ENCODE peak calls at places on chromosome 13, in six cellular contexts. O, Y, Q, S, K and F are unnamed samples.
A peak's percentile ranks its signal among the peaks of the same experiment; 100 is the strongest.

GRCh38 chr13:107421028-107421427 is 794.3 kb downstream of the LIG4 start:
- DNase-seq in O (no peak), Y (no peak), Q (no peak), S (no peak), K (peak; percentile 71), F (no peak)

GRCh38 chr13:20713014-20713376 is 9.5 kb downstream of the IL17D start:
- DNase-seq in O (no peak), Y (no peak), Q (no peak), S (no peak), K (no peak), F (no peak)

GRCh38 chr13:51518847-51519246 is 65.4 kb upstream of the WDFY2 start:
- DNase-seq in O (no peak), Y (no peak), Q (no peak), S (no peak), K (peak; percentile 44), F (peak; percentile 55)

GRCh38 chr13:98647121-98647520 is 70.2 kb upstream of the STK24 start:
- DNase-seq in O (no peak), Y (no peak), Q (no peak), S (no peak), K (no peak), F (no peak)

GRCh38 chr13:76622336-76623045 is 263.7 kb downstream of the KCTD12 start:
- DNase-seq in O (no peak), Y (no peak), Q (no peak), S (no peak), K (no peak), F (no peak)

GRCh38 chr13:66640231-66640630 is 589.9 kb downstream of the PCDH9 start:
- DNase-seq in O (no peak), Y (no peak), Q (no peak), S (no peak), K (no peak), F (no peak)

GRCh38 chr13:46126552-46127171 is 21.8 kb upstream of the CPB2 start:
- DNase-seq in O (peak; percentile 64), Y (peak; percentile 60), Q (no peak), S (peak; percentile 75), K (peak; percentile 49), F (peak; percentile 65)

GRCh38 chr13:106295971-106296370 is 239.5 kb downstream of the EFNB2 start:
- DNase-seq in O (no peak), Y (no peak), Q (no peak), S (no peak), K (no peak), F (no peak)

GRCh38 chr13:75258159-75258782 is 223.7 kb downstream of the TBC1D4 start:
- DNase-seq in O (no peak), Y (no peak), Q (no peak), S (no peak), K (peak; percentile 41), F (peak; percentile 49)

GRCh38 chr13:48816696-48817095 is 159.0 kb upstream of the FNDC3A start:
- DNase-seq in O (no peak), Y (no peak), Q (no peak), S (no peak), K (no peak), F (no peak)

GRCh38 chr13:113935523-113935922 is 38.4 kb downstream of the C13orf46 start:
- DNase-seq in O (no peak), Y (no peak), Q (no peak), S (no peak), K (no peak), F (no peak)

GRCh38 chr13:70098669-70099068 is 9.0 kb upstream of the ATXN8OS start:
- DNase-seq in O (no peak), Y (no peak), Q (no peak), S (no peak), K (no peak), F (no peak)

GRCh38 chr13:95509521-95510315 is 42.8 kb upstream of the CLDN10 start:
- DNase-seq in O (no peak), Y (no peak), Q (no peak), S (no peak), K (peak; percentile 74), F (peak; percentile 21)

GRCh38 chr13:73061478-73062275 is 2.9 kb downstream of the KLF5 start:
- DNase-seq in O (no peak), Y (no peak), Q (no peak), S (no peak), K (no peak), F (peak; percentile 13)

GRCh38 chr13:23858586-23858985 is 30.6 kb downstream of the MIPEP start:
- DNase-seq in O (no peak), Y (no peak), Q (no peak), S (no peak), K (no peak), F (no peak)

GRCh38 chr13:79485014-79485441 is 4.1 kb downstream of the NDFIP2 start:
- DNase-seq in O (no peak), Y (no peak), Q (no peak), S (no peak), K (peak; percentile 95), F (peak; percentile 90)

GRCh38 chr13:103540394-103540793 is 474.2 kb upstream of the SLC10A2 start:
- DNase-seq in O (no peak), Y (no peak), Q (no peak), S (no peak), K (no peak), F (no peak)

GRCh38 chr13:99970761-99971575 is 599 bp downstream of the ZIC5 start:
- DNase-seq in O (peak; percentile 29), Y (peak; percentile 94), Q (no peak), S (peak; percentile 58), K (no peak), F (no peak)

GRCh38 chr13:110323172-110323851 is 16.2 kb downstream of the COL4A2 start:
- DNase-seq in O (no peak), Y (no peak), Q (no peak), S (peak; percentile 28), K (peak; percentile 96), F (peak; percentile 89)

GRCh38 chr13:98274921-98275487 is 97.9 kb upstream of the RNF113B start:
- DNase-seq in O (no peak), Y (no peak), Q (no peak), S (no peak), K (peak; percentile 64), F (no peak)

GRCh38 chr13:106423530-106423929 is 111.9 kb downstream of the EFNB2 start:
- DNase-seq in O (no peak), Y (no peak), Q (no peak), S (no peak), K (no peak), F (no peak)

GRCh38 chr13:98822238-98822606 is 69.8 kb upstream of the SLC15A1 start:
- DNase-seq in O (no peak), Y (no peak), Q (no peak), S (no peak), K (peak; percentile 72), F (peak; percentile 31)

GRCh38 chr13:27969073-27969865 is at the start of gene CDX2:
- DNase-seq in O (no peak), Y (peak; percentile 49), Q (no peak), S (peak; percentile 55), K (no peak), F (no peak)

GRCh38 chr13:112942689-112943308 is 26.2 kb upstream of the MCF2L start:
- DNase-seq in O (peak; percentile 89), Y (peak; percentile 93), Q (peak; percentile 37), S (peak; percentile 99), K (peak; percentile 85), F (peak; percentile 87)

GRCh38 chr13:100363874-100364273 is 224.7 kb downstream of the GGACT start:
- DNase-seq in O (no peak), Y (no peak), Q (no peak), S (no peak), K (peak; percentile 67), F (peak; percentile 2)

GRCh38 chr13:107625648-107626047 is 589.7 kb downstream of the LIG4 start:
- DNase-seq in O (no peak), Y (no peak), Q (no peak), S (no peak), K (no peak), F (no peak)

GRCh38 chr13:44734204-44734707 is 158.1 kb upstream of the TSC22D1 start:
- DNase-seq in O (peak; percentile 1), Y (no peak), Q (no peak), S (no peak), K (peak; percentile 64), F (peak; percentile 76)

GRCh38 chr13:97018029-97018819 is 23.9 kb upstream of the OXGR1 start:
- DNase-seq in O (no peak), Y (peak; percentile 68), Q (no peak), S (no peak), K (peak; percentile 49), F (peak; percentile 58)

GRCh38 chr13:50152655-50153309 is 137.5 kb downstream of the KCNRG start:
- DNase-seq in O (no peak), Y (no peak), Q (no peak), S (no peak), K (no peak), F (no peak)

GRCh38 chr13:49292742-49293498 is 45.2 kb downstream of the CDADC1 start:
- DNase-seq in O (peak; percentile 37), Y (no peak), Q (no peak), S (no peak), K (peak; percentile 80), F (peak; percentile 36)

GRCh38 chr13:41017153-41017552 is 2.0 kb downstream of the ELF1 start:
- DNase-seq in O (no peak), Y (no peak), Q (no peak), S (no peak), K (no peak), F (no peak)

GRCh38 chr13:103006706-103007426 is 59.4 kb downstream of the SLC10A2 start:
- DNase-seq in O (no peak), Y (no peak), Q (no peak), S (no peak), K (no peak), F (no peak)

GRCh38 chr13:100987993-100988392 is 313.4 kb upstream of the TMTC4 start:
- DNase-seq in O (peak; percentile 7), Y (peak; percentile 58), Q (peak; percentile 2), S (no peak), K (peak; percentile 51), F (peak; percentile 36)

GRCh38 chr13:70391678-70392077 is 283.4 kb upstream of the KLHL1 start:
- DNase-seq in O (no peak), Y (no peak), Q (no peak), S (no peak), K (no peak), F (no peak)

GRCh38 chr13:113882266-113882627 is 18.4 kb upstream of the GAS6 start:
- DNase-seq in O (no peak), Y (no peak), Q (no peak), S (peak; percentile 47), K (no peak), F (no peak)

GRCh38 chr13:39930060-39930459 is 274.6 kb downstream of the COG6 start:
- DNase-seq in O (no peak), Y (no peak), Q (no peak), S (no peak), K (no peak), F (no peak)

GRCh38 chr13:106633321-106633720 is 65.4 kb upstream of the ARGLU1 start:
- DNase-seq in O (no peak), Y (no peak), Q (no peak), S (no peak), K (no peak), F (no peak)

GRCh38 chr13:113064534-113065405 is 40.8 kb upstream of the F7 start:
- DNase-seq in O (no peak), Y (no peak), Q (no peak), S (no peak), K (peak; percentile 75), F (peak; percentile 33)

GRCh38 chr13:74868044-74868443 is 613.9 kb downstream of the TBC1D4 start:
- DNase-seq in O (no peak), Y (no peak), Q (no peak), S (no peak), K (peak; percentile 39), F (peak; percentile 60)

GRCh38 chr13:39501711-39502324 is 101.2 kb downstream of the LHFPL6 start:
- DNase-seq in O (peak; percentile 28), Y (no peak), Q (no peak), S (no peak), K (peak; percentile 20), F (peak; percentile 16)